ENCODE peak calls at places on chromosome 21, in five cellular contexts. One of them, this sample, is unnamed.

GRCh38 chr21:38356898-38357297 is 100.1 kb downstream of the KCNJ15 start:
- DNase-seq in Right ventricle myocardium inferior: no peak
- DNase-seq in stimulated activated naive CD4-positive, alpha-beta T cell treated with Interleukin-2 at 50 U/mL for 16 hours: no peak
- DNase-seq in bronchial epithelial cell: no peak
- DNase-seq in hippocampal formation: no peak
- DNase-seq in this sample: no peak

GRCh38 chr21:43812139-43812821 is 22.9 kb downstream of the RRP1 start:
- DNase-seq in Right ventricle myocardium inferior: no peak
- DNase-seq in stimulated activated naive CD4-positive, alpha-beta T cell treated with Interleukin-2 at 50 U/mL for 16 hours: no peak
- DNase-seq in bronchial epithelial cell: peak
- DNase-seq in hippocampal formation: no peak
- DNase-seq in this sample: peak

GRCh38 chr21:43328171-43328570 is 98.8 kb downstream of the SIK1 start:
- DNase-seq in Right ventricle myocardium inferior: peak
- DNase-seq in stimulated activated naive CD4-positive, alpha-beta T cell treated with Interleukin-2 at 50 U/mL for 16 hours: no peak
- DNase-seq in bronchial epithelial cell: no peak
- DNase-seq in hippocampal formation: no peak
- DNase-seq in this sample: peak

GRCh38 chr21:16279658-16280581 is 550.1 kb downstream of the USP25 start:
- DNase-seq in Right ventricle myocardium inferior: peak
- DNase-seq in stimulated activated naive CD4-positive, alpha-beta T cell treated with Interleukin-2 at 50 U/mL for 16 hours: no peak
- DNase-seq in bronchial epithelial cell: no peak
- DNase-seq in hippocampal formation: peak
- DNase-seq in this sample: peak

GRCh38 chr21:31731112-31731801 is 661 bp downstream of the SCAF4 start:
- DNase-seq in Right ventricle myocardium inferior: no peak
- DNase-seq in stimulated activated naive CD4-positive, alpha-beta T cell treated with Interleukin-2 at 50 U/mL for 16 hours: peak
- DNase-seq in bronchial epithelial cell: no peak
- DNase-seq in hippocampal formation: no peak
- DNase-seq in this sample: peak

GRCh38 chr21:45874716-45875415 is 106.7 kb upstream of the COL6A1 start:
- DNase-seq in Right ventricle myocardium inferior: no peak
- DNase-seq in stimulated activated naive CD4-positive, alpha-beta T cell treated with Interleukin-2 at 50 U/mL for 16 hours: no peak
- DNase-seq in bronchial epithelial cell: peak
- DNase-seq in hippocampal formation: no peak
- DNase-seq in this sample: peak

GRCh38 chr21:34844033-34844923 is 175.5 kb downstream of the CLIC6 start:
- DNase-seq in Right ventricle myocardium inferior: peak
- DNase-seq in stimulated activated naive CD4-positive, alpha-beta T cell treated with Interleukin-2 at 50 U/mL for 16 hours: no peak
- DNase-seq in bronchial epithelial cell: peak
- DNase-seq in hippocampal formation: no peak
- DNase-seq in this sample: peak

GRCh38 chr21:41923641-41924342 is 30.0 kb downstream of the C2CD2 start:
- DNase-seq in Right ventricle myocardium inferior: no peak
- DNase-seq in stimulated activated naive CD4-positive, alpha-beta T cell treated with Interleukin-2 at 50 U/mL for 16 hours: no peak
- DNase-seq in bronchial epithelial cell: no peak
- DNase-seq in hippocampal formation: no peak
- DNase-seq in this sample: no peak

GRCh38 chr21:20570824-20571232 is 427.4 kb upstream of the NCAM2 start:
- DNase-seq in Right ventricle myocardium inferior: no peak
- DNase-seq in stimulated activated naive CD4-positive, alpha-beta T cell treated with Interleukin-2 at 50 U/mL for 16 hours: no peak
- DNase-seq in bronchial epithelial cell: peak
- DNase-seq in hippocampal formation: no peak
- DNase-seq in this sample: no peak

GRCh38 chr21:33968082-33968997 is 52.7 kb upstream of the ATP5PO start:
- DNase-seq in Right ventricle myocardium inferior: no peak
- DNase-seq in stimulated activated naive CD4-positive, alpha-beta T cell treated with Interleukin-2 at 50 U/mL for 16 hours: no peak
- DNase-seq in bronchial epithelial cell: peak
- DNase-seq in hippocampal formation: no peak
- DNase-seq in this sample: no peak

GRCh38 chr21:45613396-45613795 is 30.1 kb upstream of the PCBP3 start:
- DNase-seq in Right ventricle myocardium inferior: no peak
- DNase-seq in stimulated activated naive CD4-positive, alpha-beta T cell treated with Interleukin-2 at 50 U/mL for 16 hours: no peak
- DNase-seq in bronchial epithelial cell: no peak
- DNase-seq in hippocampal formation: no peak
- DNase-seq in this sample: peak